ENCODE peak calls at places on chromosomes 12 and 14, in nine cellular contexts. One of them, this sample, is unnamed.

GRCh38 chr12:119072463-119072862 is 91.1 kb downstream of the SRRM4 start:
- DNase-seq in ovary: no peak
- DNase-seq in psoas muscle: no peak
- DNase-seq in nephron progenitor cell: no peak
- DNase-seq in GM12865: no peak
- DNase-seq in AG10803: no peak
- DNase-seq in tibial artery: no peak
- DNase-seq in cardiac fibroblast: no peak
- DNase-seq in choroid plexus epithelial cell: no peak
- DNase-seq in this sample: no peak

GRCh38 chr14:28577711-28578131 is 188.9 kb upstream of the FOXG1 start:
- DNase-seq in ovary: no peak
- DNase-seq in psoas muscle: no peak
- DNase-seq in nephron progenitor cell: no peak
- DNase-seq in GM12865: no peak
- DNase-seq in AG10803: no peak
- DNase-seq in tibial artery: no peak
- DNase-seq in cardiac fibroblast: peak; percentile 80
- DNase-seq in choroid plexus epithelial cell: peak; percentile 88
- DNase-seq in this sample: no peak

GRCh38 chr14:75934998-75935628 is 46.7 kb downstream of the TGFB3 start:
- DNase-seq in ovary: no peak
- DNase-seq in psoas muscle: no peak
- DNase-seq in nephron progenitor cell: no peak
- DNase-seq in GM12865: no peak
- DNase-seq in AG10803: no peak
- DNase-seq in tibial artery: no peak
- DNase-seq in cardiac fibroblast: no peak
- DNase-seq in choroid plexus epithelial cell: no peak
- DNase-seq in this sample: no peak

GRCh38 chr12:120064054-120064940 is 52.3 kb downstream of the RAB35 start:
- DNase-seq in ovary: no peak
- DNase-seq in psoas muscle: no peak
- DNase-seq in nephron progenitor cell: no peak
- DNase-seq in GM12865: no peak
- DNase-seq in AG10803: no peak
- DNase-seq in tibial artery: no peak
- DNase-seq in cardiac fibroblast: no peak
- DNase-seq in choroid plexus epithelial cell: no peak
- DNase-seq in this sample: no peak

GRCh38 chr12:72277415-72277814 is 5.2 kb downstream of the TRHDE start:
- DNase-seq in ovary: no peak
- DNase-seq in psoas muscle: no peak
- DNase-seq in nephron progenitor cell: no peak
- DNase-seq in GM12865: no peak
- DNase-seq in AG10803: peak; percentile 34
- DNase-seq in tibial artery: no peak
- DNase-seq in cardiac fibroblast: no peak
- DNase-seq in choroid plexus epithelial cell: no peak
- DNase-seq in this sample: no peak

GRCh38 chr12:5166976-5167375 is 123.3 kb downstream of the KCNA5 start:
- DNase-seq in ovary: no peak
- DNase-seq in psoas muscle: no peak
- DNase-seq in nephron progenitor cell: no peak
- DNase-seq in GM12865: no peak
- DNase-seq in AG10803: peak; percentile 100
- DNase-seq in tibial artery: no peak
- DNase-seq in cardiac fibroblast: peak; percentile 86
- DNase-seq in choroid plexus epithelial cell: peak; percentile 58
- DNase-seq in this sample: no peak

GRCh38 chr12:2163172-2163927 is 110.6 kb downstream of the CACNA1C start:
- DNase-seq in ovary: peak; percentile 91
- DNase-seq in psoas muscle: peak; percentile 87
- DNase-seq in nephron progenitor cell: no peak
- DNase-seq in GM12865: no peak
- DNase-seq in AG10803: peak; percentile 96
- DNase-seq in tibial artery: peak; percentile 97
- DNase-seq in cardiac fibroblast: peak; percentile 98
- DNase-seq in choroid plexus epithelial cell: peak; percentile 71
- DNase-seq in this sample: peak; percentile 55

GRCh38 chr14:29282169-29282568 is 515.6 kb downstream of the FOXG1 start:
- DNase-seq in ovary: no peak
- DNase-seq in psoas muscle: no peak
- DNase-seq in nephron progenitor cell: no peak
- DNase-seq in GM12865: no peak
- DNase-seq in AG10803: peak; percentile 50
- DNase-seq in tibial artery: no peak
- DNase-seq in cardiac fibroblast: peak; percentile 13
- DNase-seq in choroid plexus epithelial cell: peak; percentile 11
- DNase-seq in this sample: no peak

GRCh38 chr14:103095210-103095778 is 769 bp downstream of the EXOC3L4 start:
- DNase-seq in ovary: no peak
- DNase-seq in psoas muscle: no peak
- DNase-seq in nephron progenitor cell: no peak
- DNase-seq in GM12865: no peak
- DNase-seq in AG10803: no peak
- DNase-seq in tibial artery: no peak
- DNase-seq in cardiac fibroblast: no peak
- DNase-seq in choroid plexus epithelial cell: no peak
- DNase-seq in this sample: no peak

GRCh38 chr14:57686317-57686716 is 179.6 kb downstream of the SLC35F4 start:
- DNase-seq in ovary: no peak
- DNase-seq in psoas muscle: no peak
- DNase-seq in nephron progenitor cell: no peak
- DNase-seq in GM12865: no peak
- DNase-seq in AG10803: no peak
- DNase-seq in tibial artery: peak; percentile 80
- DNase-seq in cardiac fibroblast: no peak
- DNase-seq in choroid plexus epithelial cell: no peak
- DNase-seq in this sample: no peak

GRCh38 chr12:124201248-124201647 is 93.6 kb upstream of the RFLNA start:
- DNase-seq in ovary: no peak
- DNase-seq in psoas muscle: no peak
- DNase-seq in nephron progenitor cell: no peak
- DNase-seq in GM12865: no peak
- DNase-seq in AG10803: no peak
- DNase-seq in tibial artery: no peak
- DNase-seq in cardiac fibroblast: no peak
- DNase-seq in choroid plexus epithelial cell: no peak
- DNase-seq in this sample: no peak

GRCh38 chr12:124862768-124863408 is 776 bp downstream of the SCARB1 start:
- DNase-seq in ovary: no peak
- DNase-seq in psoas muscle: no peak
- DNase-seq in nephron progenitor cell: no peak
- DNase-seq in GM12865: peak; percentile 68
- DNase-seq in AG10803: peak; percentile 6
- DNase-seq in tibial artery: no peak
- DNase-seq in cardiac fibroblast: peak; percentile 26
- DNase-seq in choroid plexus epithelial cell: peak; percentile 65
- DNase-seq in this sample: no peak

GRCh38 chr14:48690349-48690748 is 895.8 kb downstream of the RPS29 start:
- DNase-seq in ovary: no peak
- DNase-seq in psoas muscle: no peak
- DNase-seq in nephron progenitor cell: no peak
- DNase-seq in GM12865: no peak
- DNase-seq in AG10803: no peak
- DNase-seq in tibial artery: no peak
- DNase-seq in cardiac fibroblast: no peak
- DNase-seq in choroid plexus epithelial cell: peak; percentile 0
- DNase-seq in this sample: no peak

GRCh38 chr12:11969437-11970154 is 101.1 kb upstream of the BCL2L14 start:
- DNase-seq in ovary: no peak
- DNase-seq in psoas muscle: no peak
- DNase-seq in nephron progenitor cell: no peak
- DNase-seq in GM12865: peak; percentile 89
- DNase-seq in AG10803: no peak
- DNase-seq in tibial artery: no peak
- DNase-seq in cardiac fibroblast: no peak
- DNase-seq in choroid plexus epithelial cell: no peak
- DNase-seq in this sample: no peak

GRCh38 chr14:68506021-68506644 is 286.7 kb downstream of the ZFP36L1 start:
- DNase-seq in ovary: no peak
- DNase-seq in psoas muscle: no peak
- DNase-seq in nephron progenitor cell: no peak
- DNase-seq in GM12865: peak; percentile 70
- DNase-seq in AG10803: peak; percentile 86
- DNase-seq in tibial artery: no peak
- DNase-seq in cardiac fibroblast: peak; percentile 56
- DNase-seq in choroid plexus epithelial cell: peak; percentile 49
- DNase-seq in this sample: no peak

GRCh38 chr14:92596328-92596943 is 82.9 kb downstream of the RIN3 start:
- DNase-seq in ovary: no peak
- DNase-seq in psoas muscle: no peak
- DNase-seq in nephron progenitor cell: no peak
- DNase-seq in GM12865: no peak
- DNase-seq in AG10803: no peak
- DNase-seq in tibial artery: no peak
- DNase-seq in cardiac fibroblast: no peak
- DNase-seq in choroid plexus epithelial cell: peak; percentile 37
- DNase-seq in this sample: no peak
- TF ChIP-seq CTCF in ovary: no peak
- TF ChIP-seq CTCF in psoas muscle: no peak
- TF ChIP-seq CTCF in nephron progenitor cell: no peak
- TF ChIP-seq CTCF in GM12865: peak; percentile 12
- TF ChIP-seq CTCF in AG10803: no peak
- TF ChIP-seq CTCF in tibial artery: no peak
- TF ChIP-seq CTCF in cardiac fibroblast: no peak
- TF ChIP-seq CTCF in choroid plexus epithelial cell: peak; percentile 53
- TF ChIP-seq CTCF in this sample: no peak

GRCh38 chr12:65836419-65837197 is 12.3 kb downstream of the HMGA2 start:
- DNase-seq in ovary: no peak
- DNase-seq in psoas muscle: no peak
- DNase-seq in nephron progenitor cell: no peak
- DNase-seq in GM12865: no peak
- DNase-seq in AG10803: no peak
- DNase-seq in tibial artery: no peak
- DNase-seq in cardiac fibroblast: no peak
- DNase-seq in choroid plexus epithelial cell: no peak
- DNase-seq in this sample: no peak
- TF ChIP-seq CTCF in ovary: no peak
- TF ChIP-seq CTCF in psoas muscle: no peak
- TF ChIP-seq CTCF in nephron progenitor cell: no peak
- TF ChIP-seq CTCF in GM12865: no peak
- TF ChIP-seq CTCF in AG10803: no peak
- TF ChIP-seq CTCF in tibial artery: no peak
- TF ChIP-seq CTCF in cardiac fibroblast: no peak
- TF ChIP-seq CTCF in choroid plexus epithelial cell: no peak
- TF ChIP-seq CTCF in this sample: no peak

DNA sequence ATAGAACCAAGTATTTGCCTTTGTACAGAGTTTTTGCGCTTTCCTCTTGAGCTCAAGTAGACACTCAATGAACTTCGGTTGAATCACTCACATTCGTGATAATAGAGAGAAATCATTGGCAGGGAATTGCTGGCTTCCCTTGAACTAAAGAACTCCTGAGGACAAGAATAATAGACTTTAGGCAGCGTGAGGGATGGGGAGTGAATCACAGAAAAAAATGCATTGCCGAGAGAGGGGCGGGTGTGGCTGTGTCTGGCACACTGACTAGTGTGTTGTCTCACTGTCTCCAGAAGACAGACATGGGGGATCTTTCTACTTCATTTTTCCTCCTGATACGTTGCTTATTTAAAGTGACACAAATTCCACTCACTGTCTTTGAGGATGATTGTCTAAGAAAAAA is 805.2 kb downstream of the BCL11B start:
- DNase-seq in ovary: no peak
- DNase-seq in psoas muscle: no peak
- DNase-seq in nephron progenitor cell: no peak
- DNase-seq in GM12865: no peak
- DNase-seq in AG10803: peak; percentile 53
- DNase-seq in tibial artery: no peak
- DNase-seq in cardiac fibroblast: no peak
- DNase-seq in choroid plexus epithelial cell: no peak
- DNase-seq in this sample: no peak
- TF ChIP-seq CTCF in ovary: no peak
- TF ChIP-seq CTCF in psoas muscle: no peak
- TF ChIP-seq CTCF in nephron progenitor cell: no peak
- TF ChIP-seq CTCF in GM12865: no peak
- TF ChIP-seq CTCF in AG10803: no peak
- TF ChIP-seq CTCF in tibial artery: no peak
- TF ChIP-seq CTCF in cardiac fibroblast: no peak
- TF ChIP-seq CTCF in choroid plexus epithelial cell: no peak
- TF ChIP-seq CTCF in this sample: no peak

GRCh38 chr12:116138781-116139180 is 138.7 kb downstream of the MED13L start:
- DNase-seq in ovary: no peak
- DNase-seq in psoas muscle: no peak
- DNase-seq in nephron progenitor cell: no peak
- DNase-seq in GM12865: no peak
- DNase-seq in AG10803: no peak
- DNase-seq in tibial artery: no peak
- DNase-seq in cardiac fibroblast: no peak
- DNase-seq in choroid plexus epithelial cell: no peak
- DNase-seq in this sample: no peak

GRCh38 chr12:116141833-116142162 is 135.7 kb downstream of the MED13L start:
- DNase-seq in ovary: no peak
- DNase-seq in psoas muscle: no peak
- DNase-seq in nephron progenitor cell: no peak
- DNase-seq in GM12865: no peak
- DNase-seq in AG10803: no peak
- DNase-seq in tibial artery: no peak
- DNase-seq in cardiac fibroblast: no peak
- DNase-seq in choroid plexus epithelial cell: no peak
- DNase-seq in this sample: no peak

GRCh38 chr12:116142936-116143882 is 134.3 kb downstream of the MED13L start:
- DNase-seq in ovary: no peak
- DNase-seq in psoas muscle: no peak
- DNase-seq in nephron progenitor cell: no peak
- DNase-seq in GM12865: peak; percentile 14
- DNase-seq in AG10803: peak; percentile 75
- DNase-seq in tibial artery: no peak
- DNase-seq in cardiac fibroblast: peak; percentile 78
- DNase-seq in choroid plexus epithelial cell: peak; percentile 83
- DNase-seq in this sample: no peak

GRCh38 chr12:116140559-116140958 is 136.9 kb downstream of the MED13L start:
- DNase-seq in ovary: no peak
- DNase-seq in psoas muscle: no peak
- DNase-seq in nephron progenitor cell: no peak
- DNase-seq in GM12865: no peak
- DNase-seq in AG10803: no peak
- DNase-seq in tibial artery: no peak
- DNase-seq in cardiac fibroblast: no peak
- DNase-seq in choroid plexus epithelial cell: no peak
- DNase-seq in this sample: no peak

DNA sequence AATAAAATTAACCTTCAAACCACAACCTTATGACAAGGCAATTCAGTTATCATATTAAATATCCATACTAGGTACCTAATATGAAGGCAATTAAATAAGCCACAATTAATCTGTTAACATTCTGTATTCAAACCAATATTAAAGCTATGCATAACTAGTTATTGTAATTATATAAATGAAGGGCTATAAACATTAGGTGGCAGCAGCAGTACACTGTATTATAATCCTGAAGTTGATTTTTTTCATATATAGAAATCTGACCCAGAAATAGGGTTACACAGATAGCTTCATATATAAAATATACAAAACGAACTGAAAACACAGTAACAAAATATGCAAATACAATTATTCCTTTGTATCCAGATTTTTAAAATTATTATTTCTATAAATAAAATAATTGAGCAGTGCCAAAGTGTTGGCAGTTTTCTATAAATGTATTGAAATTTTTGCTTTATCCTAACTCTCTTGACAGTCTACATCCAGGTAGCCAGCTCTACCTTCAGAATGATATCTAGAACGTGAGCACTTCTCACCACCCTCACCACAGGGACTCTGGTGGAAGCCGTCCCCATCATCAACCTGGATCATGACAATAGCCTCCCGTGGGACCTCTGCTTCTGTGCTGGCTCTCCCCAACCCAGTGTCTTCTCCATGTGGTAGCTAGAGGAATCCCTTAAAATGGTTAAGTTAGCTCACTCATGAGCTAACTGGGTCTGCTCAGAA is 136.2 kb downstream of the MED13L start:
- DNase-seq in ovary: no peak
- DNase-seq in psoas muscle: no peak
- DNase-seq in nephron progenitor cell: no peak
- DNase-seq in GM12865: no peak
- DNase-seq in AG10803: no peak
- DNase-seq in tibial artery: no peak
- DNase-seq in cardiac fibroblast: no peak
- DNase-seq in choroid plexus epithelial cell: peak; percentile 46
- DNase-seq in this sample: no peak
- TF ChIP-seq CTCF in ovary: no peak
- TF ChIP-seq CTCF in psoas muscle: peak; percentile 41
- TF ChIP-seq CTCF in nephron progenitor cell: no peak
- TF ChIP-seq CTCF in GM12865: peak; percentile 8
- TF ChIP-seq CTCF in AG10803: peak; percentile 21
- TF ChIP-seq CTCF in tibial artery: peak; percentile 19
- TF ChIP-seq CTCF in cardiac fibroblast: no peak
- TF ChIP-seq CTCF in choroid plexus epithelial cell: peak; percentile 30
- TF ChIP-seq CTCF in this sample: no peak